ENCODE peak calls at places on chromosomes 13 and 19, in seven cellular contexts. X, G, Y, W, C, V and P are unnamed samples.

GRCh38 chr19:3544742-3545668 is 6.0 kb downstream of the TEKTIP1 start:
- DNase-seq in X (no peak), G (peak; percentile 53), Y (peak; percentile 46), W (peak; percentile 84), C (no peak), V (peak; percentile 74), P (peak; percentile 58)

GRCh38 chr13:51276684-51277083 is 54.5 kb downstream of the FAM124A start:
- DNase-seq in X (no peak), G (peak; percentile 7), Y (no peak), W (no peak), C (no peak), V (no peak), P (peak; percentile 23)

GRCh38 chr13:85724554-85725432 is 74.4 kb downstream of the SLITRK6 start:
- DNase-seq in X (no peak), G (no peak), Y (no peak), W (no peak), C (no peak), V (no peak), P (no peak)

GRCh38 chr19:1226522-1227312 is 11.1 kb downstream of the CBARP start:
- DNase-seq in X (no peak), G (no peak), Y (no peak), W (no peak), C (no peak), V (no peak), P (no peak)

GRCh38 chr19:36488816-36489138 is 584 bp downstream of the ZNF566 start:
- DNase-seq in X (no peak), G (peak; percentile 6), Y (no peak), W (peak; percentile 48), C (no peak), V (no peak), P (no peak)

GRCh38 chr13:51674276-51674675 is 90.0 kb downstream of the WDFY2 start:
- DNase-seq in X (no peak), G (no peak), Y (peak; percentile 73), W (peak; percentile 65), C (no peak), V (no peak), P (no peak)

GRCh38 chr13:74870865-74871264 is 611.1 kb downstream of the TBC1D4 start:
- DNase-seq in X (peak; percentile 19), G (peak; percentile 63), Y (no peak), W (no peak), C (no peak), V (no peak), P (peak; percentile 39)

GRCh38 chr19:39951686-39952085 is 17.3 kb upstream of the FCGBP start:
- DNase-seq in X (peak; percentile 23), G (peak; percentile 84), Y (no peak), W (no peak), C (no peak), V (no peak), P (peak; percentile 74)

GRCh38 chr19:52028027-52028779 is at the start of gene ZNF614:
- DNase-seq in X (peak; percentile 88), G (peak; percentile 86), Y (peak; percentile 82), W (peak; percentile 90), C (peak; percentile 19), V (peak; percentile 73), P (peak; percentile 89)

GRCh38 chr13:49858183-49858856 is 65.8 kb upstream of the KPNA3 start:
- DNase-seq in X (peak; percentile 99), G (peak; percentile 98), Y (no peak), W (peak; percentile 75), C (peak; percentile 94), V (no peak), P (peak; percentile 94)

GRCh38 chr13:102197193-102197592 is 204.7 kb downstream of the FGF14 start:
- DNase-seq in X (peak; percentile 29), G (peak; percentile 66), Y (no peak), W (peak; percentile 34), C (no peak), V (no peak), P (no peak)

GRCh38 chr19:10114651-10115391 is 3.3 kb downstream of the P2RY11 start:
- DNase-seq in X (no peak), G (no peak), Y (no peak), W (no peak), C (no peak), V (no peak), P (no peak)

GRCh38 chr19:29543381-29543780 is 17.6 kb downstream of the VSTM2B start:
- DNase-seq in X (no peak), G (no peak), Y (no peak), W (no peak), C (no peak), V (no peak), P (no peak)

GRCh38 chr19:17385878-17386611 is 8.0 kb downstream of the CCDC194 start:
- DNase-seq in X (peak; percentile 28), G (peak; percentile 39), Y (no peak), W (peak; percentile 68), C (no peak), V (peak; percentile 49), P (peak; percentile 69)

GRCh38 chr19:40549007-40549708 is 27.5 kb upstream of the SHKBP1 start:
- DNase-seq in X (peak; percentile 55), G (peak; percentile 40), Y (no peak), W (peak; percentile 88), C (no peak), V (peak; percentile 24), P (peak; percentile 53)

GRCh38 chr19:10061717-10062310 is 24.3 kb upstream of the SHFL start:
- DNase-seq in X (no peak), G (no peak), Y (no peak), W (no peak), C (no peak), V (no peak), P (no peak)

GRCh38 chr19:28737021-28737525 is 475.9 kb downstream of the UQCRFS1 start:
- DNase-seq in X (peak; percentile 18), G (peak; percentile 57), Y (no peak), W (no peak), C (peak; percentile 3), V (peak; percentile 19), P (peak; percentile 60)

GRCh38 chr13:69720278-69720983 is 387.2 kb upstream of the ATXN8OS start:
- DNase-seq in X (no peak), G (no peak), Y (no peak), W (peak; percentile 7), C (no peak), V (no peak), P (no peak)

GRCh38 chr13:92806215-92806614 is 420.4 kb upstream of the GPC6 start:
- DNase-seq in X (peak; percentile 26), G (peak; percentile 20), Y (no peak), W (no peak), C (no peak), V (no peak), P (peak; percentile 10)
- H3K4me3 ChIP-seq in X (peak overlapping the region; percentile 36), G (peak overlapping the region; percentile 21), Y (no peak overlapping the region), W (no peak overlapping the region), C (no peak overlapping the region), V (peak overlapping the region; percentile 24), P (peak overlapping the region; percentile 34)

GRCh38 chr13:76414320-76414719 is 471.9 kb downstream of the KCTD12 start:
- DNase-seq in X (no peak), G (no peak), Y (no peak), W (no peak), C (no peak), V (no peak), P (no peak)
- TF ChIP-seq CTCF in X (no peak), G (no peak), Y (no peak), W (no peak), C (no peak), V (no peak), P (no peak)

DNA sequence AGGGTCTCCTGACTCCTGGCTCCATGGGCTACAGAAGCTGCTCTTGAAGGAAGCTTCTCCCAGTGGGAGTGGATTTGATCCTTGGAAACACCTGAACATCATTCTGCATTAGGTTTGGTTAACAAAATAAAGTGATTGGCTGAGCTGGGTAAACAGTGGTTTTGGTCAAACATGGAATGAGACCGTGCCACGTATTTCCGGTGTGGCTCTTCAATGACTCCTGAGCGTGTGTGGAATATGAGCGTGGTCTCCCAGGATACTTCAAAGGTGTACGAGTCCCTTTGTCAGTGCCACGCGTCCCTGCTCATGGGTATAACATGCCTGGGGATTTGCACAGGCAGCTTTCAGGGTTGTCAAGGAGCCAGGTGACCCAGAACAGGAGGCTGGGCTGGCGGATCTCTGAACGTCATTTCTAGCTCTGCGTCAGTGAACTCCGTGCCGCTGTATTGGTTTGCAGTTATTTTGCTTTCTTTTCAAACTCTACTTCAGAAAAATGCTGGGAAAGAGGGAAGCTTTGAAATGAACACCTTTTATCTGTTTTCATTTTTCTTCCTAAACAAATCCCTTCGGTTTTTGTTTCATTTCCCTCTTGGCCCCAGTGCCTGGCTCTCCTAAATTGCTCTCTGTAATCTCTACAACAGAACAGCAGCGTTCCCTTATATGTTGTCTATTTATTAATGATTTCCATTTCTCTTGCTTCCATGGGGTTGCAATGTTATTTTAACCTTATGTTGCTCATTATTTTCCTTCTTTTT is 26.3 kb upstream of the GJB6 start:
- DNase-seq in X (no peak), G (peak; percentile 25), Y (no peak), W (no peak), C (no peak), V (peak; percentile 33), P (no peak)
- H3K4me3 ChIP-seq in X (no peak overlapping the region), G (no peak overlapping the region), Y (no peak overlapping the region), W (peak overlapping the region; percentile 12), C (no peak overlapping the region), V (peak overlapping the region; percentile 3), P (no peak overlapping the region)

GRCh38 chr13:112760931-112761330 is 71.1 kb downstream of the ATP11A start:
- DNase-seq in X (no peak), G (no peak), Y (no peak), W (no peak), C (no peak), V (no peak), P (no peak)

GRCh38 chr13:112760440-112760839 is 70.6 kb downstream of the ATP11A start:
- DNase-seq in X (peak; percentile 35), G (peak; percentile 66), Y (no peak), W (no peak), C (no peak), V (no peak), P (peak; percentile 46)

GRCh38 chr13:112762690-112763080 is 72.8 kb downstream of the ATP11A start:
- DNase-seq in X (no peak), G (no peak), Y (no peak), W (no peak), C (no peak), V (no peak), P (no peak)

GRCh38 chr13:112764028-112764427 is 74.2 kb downstream of the ATP11A start:
- DNase-seq in X (no peak), G (no peak), Y (no peak), W (no peak), C (no peak), V (no peak), P (no peak)

DNA sequence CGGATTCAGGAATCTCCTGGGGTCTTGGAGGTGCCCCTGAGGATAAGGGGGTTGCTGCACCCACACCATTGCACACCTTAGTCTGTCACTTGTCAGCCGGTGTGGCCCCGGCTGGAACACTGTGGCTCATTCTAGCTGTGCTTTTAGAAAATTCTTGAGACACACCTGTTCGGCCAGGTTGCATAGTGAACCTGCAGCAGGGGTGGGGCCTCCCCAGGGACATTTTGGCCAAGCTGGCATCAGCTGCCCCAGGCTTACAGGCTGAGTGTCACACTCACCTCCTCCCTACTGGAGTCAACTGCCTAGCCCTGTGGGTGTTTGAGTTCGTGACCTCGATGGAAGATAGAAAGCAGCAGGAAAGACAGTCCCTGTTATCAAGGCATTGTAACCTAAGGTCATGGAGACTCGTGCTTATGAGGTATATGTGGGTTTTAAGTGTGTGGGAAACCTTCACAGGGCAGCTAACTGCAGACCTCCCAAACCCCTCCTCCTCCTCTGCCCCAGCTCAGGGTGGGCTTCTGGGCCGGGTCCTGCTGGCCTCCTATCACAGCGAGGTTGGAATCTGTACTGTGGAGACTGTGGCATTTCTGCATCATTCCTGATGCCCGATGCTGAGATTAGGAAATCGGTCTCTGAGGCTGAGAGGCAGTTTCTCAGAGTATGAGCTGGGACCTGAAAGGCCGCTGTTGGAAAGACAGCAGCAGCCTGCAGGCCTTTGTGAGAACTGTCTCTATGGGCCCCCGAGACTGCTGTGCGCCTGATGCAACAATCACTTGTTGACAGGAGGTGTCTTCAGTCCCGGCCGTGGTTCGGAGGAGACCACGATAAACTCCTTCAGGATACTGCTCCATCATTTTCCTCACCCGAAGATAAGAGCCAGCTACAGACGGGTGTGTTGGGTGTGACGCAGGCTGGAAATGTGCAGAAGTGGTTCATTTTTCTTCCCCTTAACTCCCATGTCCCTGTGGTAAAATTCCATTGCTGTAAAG is 72.2 kb downstream of the ATP11A start:
- DNase-seq in X (peak; percentile 78), G (peak; percentile 62), Y (no peak), W (no peak), C (peak; percentile 31), V (no peak), P (peak; percentile 74)
- TF ChIP-seq CTCF in X (no peak), G (peak; percentile 4), Y (no peak), W (no peak), C (no peak), V (no peak), P (peak; percentile 30)